ENCODE peak calls at places on chromosome 22, in nine cellular contexts. F is stimulated activated CD8-positive, alpha-beta memory T cell treated with anti-CD3 and anti-CD28 coated beads, Interleukin-15, amount 100 ng/mL, for 48 hours; Q is HCT116; I is adrenal gland; N is NCI-H1417; L is effector CD4-positive, alpha-beta T cell; B is lower lobe of right lung; S is nucleus accumbens; U is body of pancreas. D is an unnamed sample.

GRCh38 chr22:35930933-35931332 is 97.7 kb downstream of the RBFOX2 start:
- DNase-seq in N (peak), F (no peak), S (no peak), L (no peak), U (no peak), Q (peak), B (no peak), I (peak), D (no peak)

GRCh38 chr22:31897842-31898241 is 46.5 kb upstream of the YWHAH start:
- DNase-seq in Q (no peak), F (no peak), I (no peak), S (no peak), L (no peak), U (no peak), N (no peak), B (no peak), D (no peak)

GRCh38 chr22:49948958-49949913 is 11.3 kb upstream of the PIM3 start:
- DNase-seq in N (no peak), B (peak), Q (no peak), I (no peak), U (peak), S (no peak), F (no peak), L (no peak), D (no peak)

GRCh38 chr22:29226246-29226981 is 20.7 kb downstream of the EMID1 start:
- DNase-seq in S (no peak), B (no peak), U (no peak), L (no peak), Q (no peak), I (no peak), N (no peak), F (no peak), D (no peak)

GRCh38 chr22:50169774-50170341 is 673 bp upstream of the PANX2 start:
- DNase-seq in U (peak), B (peak), Q (no peak), L (no peak), N (peak), I (no peak), F (no peak), S (no peak), D (no peak)

GRCh38 chr22:21766933-21767462 is 31.4 kb upstream of the YPEL1 start:
- DNase-seq in F (peak), L (peak), S (no peak), I (no peak), U (no peak), B (no peak), Q (no peak), N (no peak), D (no peak)

GRCh38 chr22:35661377-35661937 is 13.2 kb downstream of the APOL6 start:
- DNase-seq in L (no peak), F (no peak), S (no peak), I (no peak), N (no peak), B (no peak), U (no peak), Q (no peak), D (no peak)

GRCh38 chr22:19981961-19982920 is 34.4 kb downstream of the ARVCF start:
- DNase-seq in F (no peak), B (no peak), S (no peak), Q (no peak), U (no peak), N (no peak), I (no peak), L (no peak), D (peak)

GRCh38 chr22:19147193-19147780 is 2.8 kb downstream of the GSC2 start:
- DNase-seq in N (no peak), S (no peak), B (no peak), F (no peak), I (no peak), L (no peak), Q (no peak), U (no peak), D (no peak)

GRCh38 chr22:40175571-40176105 is 2.1 kb upstream of the TNRC6B start:
- DNase-seq in L (no peak), N (no peak), I (no peak), Q (no peak), F (no peak), B (no peak), U (no peak), S (peak), D (no peak)

GRCh38 chr22:41380993-41381328 is 781 bp upstream of the TEF start:
- DNase-seq in Q (peak), I (no peak), B (peak), L (no peak), N (peak), F (no peak), S (no peak), U (peak), D (no peak)

GRCh38 chr22:36285545-36285944 is 32.6 kb downstream of the APOL1 start:
- DNase-seq in N (no peak), I (peak), B (peak), U (no peak), Q (no peak), S (no peak), L (no peak), F (no peak), D (no peak)

GRCh38 chr22:44702479-44703219 is 645 bp downstream of the PRR5 start:
- DNase-seq in N (peak), I (no peak), S (no peak), L (peak), U (peak), F (no peak), B (no peak), Q (no peak), D (peak)

GRCh38 chr22:48580481-48580970 is 1247.1 kb downstream of the BRD1 start:
- DNase-seq in Q (no peak), S (no peak), N (no peak), L (no peak), F (no peak), I (no peak), B (peak), U (no peak), D (no peak)

GRCh38 chr22:21928048-21928447 is 24.6 kb downstream of the PPM1F start:
- DNase-seq in S (no peak), N (no peak), L (no peak), F (no peak), B (no peak), Q (no peak), U (no peak), I (peak), D (no peak)

GRCh38 chr22:26669060-26669481 is 11.7 kb downstream of the MIAT start:
- DNase-seq in U (peak), F (no peak), N (no peak), I (no peak), L (no peak), Q (peak), S (no peak), B (no peak), D (no peak)

GRCh38 chr22:44142421-44143116 is 38.2 kb upstream of the PARVG start:
- DNase-seq in L (no peak), B (no peak), Q (no peak), I (no peak), U (no peak), F (no peak), S (no peak), N (peak), D (no peak)

GRCh38 chr22:45996241-45997076 is 19.5 kb upstream of the WNT7B start:
- DNase-seq in Q (no peak), I (peak), L (no peak), B (peak), U (no peak), S (no peak), N (no peak), F (no peak), D (no peak)

GRCh38 chr22:38872831-38873248 is 824 bp upstream of the CBX6 start:
- DNase-seq in I (peak), U (peak), Q (no peak), L (no peak), F (no peak), B (peak), S (peak), N (peak), D (no peak)

GRCh38 chr22:41862160-41862529 is 29.2 kb downstream of the SREBF2 start:
- DNase-seq in Q (no peak), B (no peak), S (no peak), L (peak), F (peak), I (no peak), U (no peak), N (no peak), D (peak)

GRCh38 chr22:43326342-43326825 is 16.8 kb downstream of the SCUBE1 start:
- DNase-seq in B (no peak), I (no peak), S (no peak), F (no peak), Q (no peak), L (no peak), N (peak), U (no peak), D (no peak)

GRCh38 chr22:22893891-22894739 is 6.5 kb downstream of the IGLL5 start:
- DNase-seq in B (no peak), N (no peak), U (no peak), Q (no peak), L (no peak), F (no peak), I (no peak), S (no peak), D (no peak)

GRCh38 chr22:50467773-50468440 is 6.9 kb downstream of the SBF1 start:
- DNase-seq in L (no peak), I (no peak), S (no peak), Q (no peak), F (no peak), B (no peak), U (no peak), N (no peak), D (no peak)